ENCODE peak calls at places on chromosomes 11 and 22, in seven cellular contexts. E, A, L, Y, R, V and J are unnamed samples.

GRCh38 chr22:20211997-20212753 is 55.9 kb downstream of the RTN4R start:
- DNase-seq in L (peak; percentile 85), R (no peak), A (peak; percentile 16), V (no peak), E (no peak), Y (peak; percentile 14), J (peak; percentile 77)

GRCh38 chr11:528815-529728 is 6.3 kb downstream of the HRAS start:
- DNase-seq in V (no peak), A (no peak), E (no peak), Y (no peak), L (peak; percentile 61), R (no peak), J (no peak)

GRCh38 chr11:93936416-93936815 is 84.7 kb upstream of the HEPHL1 start:
- DNase-seq in V (no peak), E (no peak), Y (no peak), A (no peak), L (no peak), R (no peak), J (no peak)

GRCh38 chr11:125345706-125346561 is 150.1 kb downstream of the FEZ1 start:
- DNase-seq in V (peak; percentile 76), Y (peak; percentile 48), L (peak; percentile 77), R (peak; percentile 64), A (no peak), E (peak; percentile 39), J (peak; percentile 92)

GRCh38 chr11:10382518-10382917 is 72.5 kb upstream of the AMPD3 start:
- DNase-seq in V (no peak), A (no peak), R (no peak), E (peak; percentile 40), L (no peak), Y (no peak), J (no peak)

GRCh38 chr22:30878516-30879365 is 89.8 kb downstream of the MORC2 start:
- DNase-seq in V (no peak), E (no peak), R (no peak), Y (no peak), A (no peak), L (peak; percentile 29), J (no peak)

GRCh38 chr11:19557185-19557584 is 155.5 kb upstream of the NAV2 start:
- DNase-seq in A (peak; percentile 55), V (no peak), Y (no peak), L (no peak), E (no peak), R (no peak), J (no peak)

GRCh38 chr11:114098927-114099326 is 39.4 kb downstream of the ZBTB16 start:
- DNase-seq in A (peak; percentile 88), E (no peak), L (no peak), R (no peak), V (no peak), Y (no peak), J (no peak)

GRCh38 chr11:92932023-92932422 is 37.4 kb upstream of the MTNR1B start:
- DNase-seq in E (peak; percentile 36), Y (no peak), L (no peak), V (no peak), R (no peak), A (no peak), J (no peak)